ENCODE peak calls at places on chromosome 15, in six cellular contexts. L is sigmoid colon, I is H54, V is ovary, K is tibial nerve, C is IMR-90. N is an unnamed sample.

GRCh38 chr15:60000113-60000823 is 3.8 kb upstream of the FOXB1 start:
- DNase-seq in V (no peak), L (no peak), K (no peak), C (no peak), I (no peak), N (no peak)

GRCh38 chr15:31360158-31360561 is 33.5 kb downstream of the KLF13 start:
- DNase-seq in C (no peak), I (no peak), V (no peak), L (no peak), K (no peak), N (no peak)

GRCh38 chr15:78210349-78210717 is 24.0 kb downstream of the ACSBG1 start:
- DNase-seq in I (no peak), V (no peak), K (no peak), L (no peak), C (no peak), N (no peak)

GRCh38 chr15:43469867-43470266 is 23.1 kb downstream of the TP53BP1 start:
- DNase-seq in I (no peak), L (no peak), V (no peak), K (no peak), C (peak), N (peak)

GRCh38 chr15:91136386-91136923 is 36.4 kb downstream of the SV2B start:
- DNase-seq in V (no peak), L (no peak), C (no peak), K (no peak), I (no peak), N (no peak)

GRCh38 chr15:48628832-48629231 is 16.7 kb downstream of the FBN1 start:
- DNase-seq in L (no peak), C (peak), I (no peak), V (no peak), K (no peak), N (no peak)

GRCh38 chr15:85625431-85625830 is 169.3 kb downstream of the KLHL25 start:
- DNase-seq in I (no peak), V (no peak), C (no peak), K (no peak), L (no peak), N (no peak)

GRCh38 chr15:67977690-67978089 is 76.4 kb upstream of the PIAS1 start:
- DNase-seq in L (no peak), C (no peak), V (no peak), I (no peak), K (no peak), N (no peak)

GRCh38 chr15:65076486-65077290 is at the start of gene KBTBD13:
- DNase-seq in V (no peak), I (no peak), K (no peak), L (no peak), C (no peak), N (no peak)

GRCh38 chr15:92661069-92661468 is 5.5 kb upstream of the FAM174B start:
- DNase-seq in L (no peak), K (no peak), C (no peak), V (no peak), I (no peak), N (no peak)

GRCh38 chr15:100059094-100059493 is 282.7 kb downstream of the ADAMTS17 start:
- DNase-seq in L (no peak), K (no peak), C (no peak), V (no peak), I (no peak), N (no peak)
- TF ChIP-seq POLR2A in L (no peak), K (no peak), C (no peak), V (no peak), I (no peak), N (no peak)

GRCh38 chr15:101242160-101242998 is 9.5 kb downstream of the CHSY1 start:
- DNase-seq in V (no peak), L (no peak), I (no peak), C (peak), K (no peak), N (no peak)
- TF ChIP-seq POLR2A in V (no peak), L (no peak), I (no peak), C (no peak), K (no peak), N (peak)

GRCh38 chr15:57375827-57376694 is at the start of gene CGNL1:
- DNase-seq in I (peak), C (no peak), L (peak), K (peak), V (peak), N (no peak)
- TF ChIP-seq POLR2A in I (peak), C (no peak), L (no peak), K (peak), V (peak), N (no peak)

DNA sequence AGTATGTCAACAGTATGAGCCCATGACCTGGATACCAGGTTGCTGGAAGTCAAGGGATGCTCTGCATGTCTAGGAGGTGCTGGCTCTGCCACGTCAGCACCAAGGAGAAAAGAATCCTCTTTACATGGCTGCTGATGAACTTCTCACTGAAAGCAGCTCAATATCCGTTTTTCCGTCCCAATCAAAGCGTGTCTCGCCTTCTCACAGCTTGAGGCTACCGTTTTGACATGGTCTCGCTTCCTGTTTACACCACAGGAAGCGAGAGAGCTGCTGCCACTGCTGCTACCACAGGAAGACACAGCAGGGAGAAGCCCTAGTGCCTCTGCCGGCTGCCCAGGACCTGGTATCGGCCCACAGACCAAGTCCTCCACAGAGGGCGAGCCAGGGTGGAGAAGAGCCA is 27.3 kb downstream of the STARD5 start:
- DNase-seq in L (peak), V (no peak), K (no peak), I (peak), C (no peak), N (no peak)
- TF ChIP-seq POLR2A in L (no peak), V (no peak), K (peak), I (no peak), C (no peak), N (no peak)

N was measured in erythroblast.